ENCODE peak calls at places on chromosome 15, in six cellular contexts. F is psoas muscle; J is tibial nerve; N is stimulated activated CD4-positive, alpha-beta T cell treated with anti-CD3 and anti-CD28 coated beads, TNF-alpha, amount 100 ng/mL, for 4 hours; D is stimulated activated naive B cell treated with anti-CD40 and anti-IgM and Interleukin-4, amounts not matched to agents 10 μg/mL and 1 μg/mL and 100 μg/mL, for 72 hours; X is SK-N-DZ. B is an unnamed sample.

GRCh38 chr15:50012790-50013189 is 106.2 kb downstream of the ATP8B4 start:
- DNase-seq in F (no peak), J (no peak), N (no peak), D (no peak), X (no peak), B (no peak)

GRCh38 chr15:45023659-45024320 is 795 bp downstream of the SORD start:
- DNase-seq in F (no peak), J (no peak), N (no peak), D (no peak), X (no peak), B (no peak)

GRCh38 chr15:92951800-92952199 is 51.7 kb downstream of the CHD2 start:
- DNase-seq in F (no peak), J (no peak), N (no peak), D (no peak), X (no peak), B (no peak)

GRCh38 chr15:70451861-70452653 is 311.3 kb downstream of the UACA start:
- DNase-seq in F (no peak), J (no peak), N (peak), D (no peak), X (no peak), B (no peak)

GRCh38 chr15:52185151-52185561 is 6.0 kb downstream of the GNB5 start:
- DNase-seq in F (no peak), J (no peak), N (no peak), D (no peak), X (no peak), B (no peak)

GRCh38 chr15:98416222-98416835 is 232.0 kb upstream of the IGF1R start:
- DNase-seq in F (no peak), J (no peak), N (no peak), D (no peak), X (no peak), B (no peak)

GRCh38 chr15:31098953-31099740 is 2.4 kb downstream of the TRPM1 start:
- DNase-seq in F (no peak), J (no peak), N (no peak), D (no peak), X (no peak), B (peak)

GRCh38 chr15:98692213-98692612 is 43.9 kb downstream of the IGF1R start:
- DNase-seq in F (no peak), J (no peak), N (no peak), D (no peak), X (no peak), B (no peak)

GRCh38 chr15:61527836-61528589 is 298.9 kb upstream of the RORA start:
- DNase-seq in F (no peak), J (no peak), N (no peak), D (no peak), X (peak), B (peak)

B was measured in WERI-Rb-1.